ENCODE peak calls at places on chromosomes 3 and 15, in six cellular contexts. One of them, this sample, is unnamed.

GRCh38 chr15:74867562-74868458 is 5.4 kb downstream of the SCAMP2 start:
- DNase-seq in HFF-Myc: no peak
- DNase-seq in endothelial cell: no peak
- DNase-seq in WTC11: no peak
- DNase-seq in IMR-90: no peak
- DNase-seq in foreskin fibroblast: no peak
- DNase-seq in this sample: no peak

GRCh38 chr3:178960191-178960590 is 111.4 kb downstream of the ZMAT3 start:
- DNase-seq in WTC11: no peak
- DNase-seq in IMR-90: peak; percentile 9
- DNase-seq in endothelial cell: no peak
- DNase-seq in foreskin fibroblast: no peak
- DNase-seq in HFF-Myc: peak; percentile 36
- DNase-seq in this sample: no peak

GRCh38 chr3:67692621-67693020 is 38.2 kb upstream of the SUCLG2 start:
- DNase-seq in endothelial cell: no peak
- DNase-seq in IMR-90: no peak
- DNase-seq in WTC11: no peak
- DNase-seq in foreskin fibroblast: no peak
- DNase-seq in HFF-Myc: no peak
- DNase-seq in this sample: no peak

GRCh38 chr15:29430124-29430523 is 160.5 kb upstream of the NSMCE3 start:
- DNase-seq in foreskin fibroblast: no peak
- DNase-seq in WTC11: no peak
- DNase-seq in IMR-90: no peak
- DNase-seq in endothelial cell: no peak
- DNase-seq in HFF-Myc: no peak
- DNase-seq in this sample: no peak

GRCh38 chr15:70250208-70251201 is 152.8 kb upstream of the TLE3 start:
- DNase-seq in IMR-90: no peak
- DNase-seq in WTC11: no peak
- DNase-seq in foreskin fibroblast: no peak
- DNase-seq in endothelial cell: no peak
- DNase-seq in HFF-Myc: no peak
- DNase-seq in this sample: no peak

GRCh38 chr3:11246663-11246970 is 25.6 kb upstream of the ATG7 start:
- DNase-seq in foreskin fibroblast: no peak
- DNase-seq in WTC11: no peak
- DNase-seq in IMR-90: no peak
- DNase-seq in endothelial cell: no peak
- DNase-seq in HFF-Myc: no peak
- DNase-seq in this sample: no peak

GRCh38 chr3:168467085-168467714 is 371.5 kb upstream of the GOLIM4 start:
- DNase-seq in endothelial cell: peak; percentile 35
- DNase-seq in foreskin fibroblast: peak; percentile 10
- DNase-seq in WTC11: no peak
- DNase-seq in IMR-90: peak; percentile 55
- DNase-seq in HFF-Myc: peak; percentile 2
- DNase-seq in this sample: no peak

GRCh38 chr15:70245932-70246622 is 148.4 kb upstream of the TLE3 start:
- DNase-seq in IMR-90: peak; percentile 11
- DNase-seq in foreskin fibroblast: no peak
- DNase-seq in HFF-Myc: no peak
- DNase-seq in WTC11: peak; percentile 8
- DNase-seq in endothelial cell: no peak
- DNase-seq in this sample: no peak

GRCh38 chr3:98012974-98013373 is 22.1 kb downstream of the GABRR3 start:
- DNase-seq in IMR-90: peak; percentile 60
- DNase-seq in HFF-Myc: no peak
- DNase-seq in WTC11: no peak
- DNase-seq in foreskin fibroblast: peak; percentile 28
- DNase-seq in endothelial cell: no peak
- DNase-seq in this sample: no peak

GRCh38 chr3:128067481-128067880 is 15.2 kb downstream of the SEC61A1 start:
- DNase-seq in endothelial cell: no peak
- DNase-seq in IMR-90: no peak
- DNase-seq in WTC11: no peak
- DNase-seq in foreskin fibroblast: no peak
- DNase-seq in HFF-Myc: no peak
- DNase-seq in this sample: no peak

GRCh38 chr3:80733522-80734176 is 965.9 kb upstream of the ROBO1 start:
- DNase-seq in WTC11: no peak
- DNase-seq in foreskin fibroblast: peak; percentile 29
- DNase-seq in endothelial cell: peak; percentile 56
- DNase-seq in HFF-Myc: no peak
- DNase-seq in IMR-90: peak; percentile 46
- DNase-seq in this sample: no peak

GRCh38 chr15:63793046-63793483 is 40.7 kb downstream of the HERC1 start:
- DNase-seq in endothelial cell: no peak
- DNase-seq in IMR-90: no peak
- DNase-seq in foreskin fibroblast: no peak
- DNase-seq in WTC11: no peak
- DNase-seq in HFF-Myc: no peak
- DNase-seq in this sample: no peak

GRCh38 chr3:49930922-49931321 is 1.3 kb upstream of the MON1A start:
- DNase-seq in WTC11: peak; percentile 75
- DNase-seq in IMR-90: no peak
- DNase-seq in foreskin fibroblast: no peak
- DNase-seq in endothelial cell: peak; percentile 30
- DNase-seq in HFF-Myc: no peak
- DNase-seq in this sample: no peak

GRCh38 chr3:28743843-28744242 is 395.2 kb upstream of the AZI2 start:
- DNase-seq in WTC11: no peak
- DNase-seq in IMR-90: no peak
- DNase-seq in foreskin fibroblast: no peak
- DNase-seq in HFF-Myc: no peak
- DNase-seq in endothelial cell: no peak
- DNase-seq in this sample: no peak

GRCh38 chr3:197007953-197008352 is 21.7 kb downstream of the MELTF start:
- DNase-seq in IMR-90: no peak
- DNase-seq in foreskin fibroblast: no peak
- DNase-seq in endothelial cell: no peak
- DNase-seq in HFF-Myc: no peak
- DNase-seq in WTC11: no peak
- DNase-seq in this sample: no peak

GRCh38 chr3:67000006-67000405 is 1.9 kb downstream of the KBTBD8 start:
- DNase-seq in IMR-90: peak; percentile 86
- DNase-seq in HFF-Myc: no peak
- DNase-seq in WTC11: no peak
- DNase-seq in endothelial cell: no peak
- DNase-seq in foreskin fibroblast: peak; percentile 50
- DNase-seq in this sample: no peak

GRCh38 chr15:47363653-47364052 is 353.7 kb upstream of the SEMA6D start:
- DNase-seq in IMR-90: no peak
- DNase-seq in WTC11: no peak
- DNase-seq in foreskin fibroblast: no peak
- DNase-seq in endothelial cell: no peak
- DNase-seq in HFF-Myc: no peak
- DNase-seq in this sample: no peak

GRCh38 chr15:91857772-91858171 is 4.3 kb downstream of the SLCO3A1 start:
- DNase-seq in IMR-90: no peak
- DNase-seq in foreskin fibroblast: no peak
- DNase-seq in endothelial cell: no peak
- DNase-seq in HFF-Myc: no peak
- DNase-seq in WTC11: no peak
- DNase-seq in this sample: no peak

GRCh38 chr15:89551502-89551901 is 23.8 kb upstream of the TICRR start:
- DNase-seq in IMR-90: no peak
- DNase-seq in WTC11: no peak
- DNase-seq in HFF-Myc: no peak
- DNase-seq in endothelial cell: no peak
- DNase-seq in foreskin fibroblast: no peak
- DNase-seq in this sample: no peak

GRCh38 chr15:77572186-77572585 is 60.5 kb downstream of the LINGO1 start:
- DNase-seq in HFF-Myc: no peak
- DNase-seq in foreskin fibroblast: no peak
- DNase-seq in IMR-90: no peak
- DNase-seq in WTC11: no peak
- DNase-seq in endothelial cell: no peak
- DNase-seq in this sample: no peak

GRCh38 chr3:143612541-143612940 is 235.7 kb downstream of the SLC9A9 start:
- DNase-seq in IMR-90: no peak
- DNase-seq in WTC11: no peak
- DNase-seq in endothelial cell: no peak
- DNase-seq in HFF-Myc: no peak
- DNase-seq in foreskin fibroblast: no peak
- DNase-seq in this sample: no peak

GRCh38 chr15:98946301-98947255 is 61.0 kb downstream of the PGPEP1L start:
- DNase-seq in foreskin fibroblast: peak; percentile 56
- DNase-seq in endothelial cell: no peak
- DNase-seq in HFF-Myc: no peak
- DNase-seq in WTC11: no peak
- DNase-seq in IMR-90: peak; percentile 26
- DNase-seq in this sample: no peak

GRCh38 chr3:27714692-27715453 is 7.2 kb downstream of the EOMES start:
- DNase-seq in foreskin fibroblast: no peak
- DNase-seq in endothelial cell: no peak
- DNase-seq in WTC11: peak; percentile 69
- DNase-seq in IMR-90: no peak
- DNase-seq in HFF-Myc: no peak
- DNase-seq in this sample: no peak

GRCh38 chr15:78018445-78018844 is 59.1 kb downstream of the TBC1D2B start:
- DNase-seq in foreskin fibroblast: no peak
- DNase-seq in IMR-90: no peak
- DNase-seq in endothelial cell: no peak
- DNase-seq in WTC11: no peak
- DNase-seq in HFF-Myc: no peak
- DNase-seq in this sample: no peak

GRCh38 chr3:50617096-50617791 is at the start of gene MAPKAPK3:
- DNase-seq in WTC11: no peak
- DNase-seq in endothelial cell: no peak
- DNase-seq in IMR-90: no peak
- DNase-seq in foreskin fibroblast: no peak
- DNase-seq in HFF-Myc: no peak
- DNase-seq in this sample: no peak

GRCh38 chr15:25501828-25502446 is 63.1 kb upstream of the UBE3A start:
- DNase-seq in WTC11: no peak
- DNase-seq in IMR-90: peak; percentile 41
- DNase-seq in foreskin fibroblast: peak; percentile 7
- DNase-seq in HFF-Myc: peak; percentile 20
- DNase-seq in endothelial cell: peak; percentile 22
- DNase-seq in this sample: no peak
- TF ChIP-seq CTCF in WTC11: peak; percentile 71
- TF ChIP-seq CTCF in IMR-90: peak; percentile 57
- TF ChIP-seq CTCF in foreskin fibroblast: peak; percentile 25
- TF ChIP-seq CTCF in HFF-Myc: peak; percentile 38
- TF ChIP-seq CTCF in endothelial cell: peak; percentile 73
- TF ChIP-seq CTCF in this sample: no peak

DNA sequence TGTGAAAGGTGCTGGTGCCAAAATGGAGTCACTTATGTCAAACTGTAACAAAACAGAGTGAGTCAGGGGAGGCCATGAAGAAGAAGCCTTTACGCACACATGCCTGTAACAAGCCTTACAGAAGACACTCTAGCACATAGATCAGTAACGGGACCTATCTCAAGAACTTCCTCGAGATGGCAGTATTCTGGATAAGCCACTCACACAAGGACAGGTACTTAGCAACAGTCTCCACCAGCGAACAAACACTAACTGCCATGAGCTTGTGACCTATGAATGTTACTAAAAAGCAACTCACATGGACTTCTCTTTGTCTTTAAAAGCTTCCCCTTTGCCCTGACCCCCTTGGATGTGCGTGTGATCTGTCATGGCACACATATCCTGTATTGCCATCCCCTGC is 235.1 kb downstream of the CD47 start:
- DNase-seq in WTC11: no peak
- DNase-seq in HFF-Myc: peak; percentile 6
- DNase-seq in IMR-90: peak; percentile 13
- DNase-seq in foreskin fibroblast: no peak
- DNase-seq in endothelial cell: no peak
- DNase-seq in this sample: no peak
- TF ChIP-seq CTCF in WTC11: no peak
- TF ChIP-seq CTCF in HFF-Myc: peak; percentile 5
- TF ChIP-seq CTCF in IMR-90: no peak
- TF ChIP-seq CTCF in foreskin fibroblast: no peak
- TF ChIP-seq CTCF in endothelial cell: no peak
- TF ChIP-seq CTCF in this sample: no peak

GRCh38 chr3:44554626-44555592 is at the start of gene ZKSCAN7:
- DNase-seq in HFF-Myc: no peak
- DNase-seq in endothelial cell: peak; percentile 70
- DNase-seq in WTC11: peak; percentile 77
- DNase-seq in foreskin fibroblast: peak; percentile 44
- DNase-seq in IMR-90: peak; percentile 40
- DNase-seq in this sample: peak; percentile 27
- TF ChIP-seq CTCF in HFF-Myc: no peak
- TF ChIP-seq CTCF in endothelial cell: no peak
- TF ChIP-seq CTCF in WTC11: no peak
- TF ChIP-seq CTCF in foreskin fibroblast: no peak
- TF ChIP-seq CTCF in IMR-90: peak; percentile 15
- TF ChIP-seq CTCF in this sample: no peak

GRCh38 chr3:159929181-159929893 is 59.3 kb upstream of the IL12A start:
- DNase-seq in HFF-Myc: peak; percentile 44
- DNase-seq in endothelial cell: peak; percentile 4
- DNase-seq in foreskin fibroblast: peak; percentile 56
- DNase-seq in WTC11: no peak
- DNase-seq in IMR-90: peak; percentile 87
- DNase-seq in this sample: no peak
- TF ChIP-seq CTCF in HFF-Myc: peak; percentile 51
- TF ChIP-seq CTCF in endothelial cell: no peak
- TF ChIP-seq CTCF in foreskin fibroblast: peak; percentile 73
- TF ChIP-seq CTCF in WTC11: no peak
- TF ChIP-seq CTCF in IMR-90: peak; percentile 67
- TF ChIP-seq CTCF in this sample: no peak

GRCh38 chr3:2166552-2166951 is 67.9 kb downstream of the CNTN4 start:
- DNase-seq in IMR-90: no peak
- DNase-seq in WTC11: no peak
- DNase-seq in foreskin fibroblast: no peak
- DNase-seq in HFF-Myc: no peak
- DNase-seq in endothelial cell: no peak
- DNase-seq in this sample: no peak
- TF ChIP-seq CTCF in IMR-90: no peak
- TF ChIP-seq CTCF in WTC11: no peak
- TF ChIP-seq CTCF in foreskin fibroblast: no peak
- TF ChIP-seq CTCF in HFF-Myc: no peak
- TF ChIP-seq CTCF in endothelial cell: no peak
- TF ChIP-seq CTCF in this sample: no peak

GRCh38 chr3:72887723-72888545 is at the start of gene GXYLT2:
- DNase-seq in WTC11: peak; percentile 72
- DNase-seq in foreskin fibroblast: peak; percentile 63
- DNase-seq in endothelial cell: peak; percentile 58
- DNase-seq in HFF-Myc: no peak
- DNase-seq in IMR-90: peak; percentile 71
- DNase-seq in this sample: no peak
- TF ChIP-seq CTCF in WTC11: no peak
- TF ChIP-seq CTCF in foreskin fibroblast: no peak
- TF ChIP-seq CTCF in endothelial cell: no peak
- TF ChIP-seq CTCF in HFF-Myc: no peak
- TF ChIP-seq CTCF in IMR-90: peak; percentile 12
- TF ChIP-seq CTCF in this sample: no peak

DNA sequence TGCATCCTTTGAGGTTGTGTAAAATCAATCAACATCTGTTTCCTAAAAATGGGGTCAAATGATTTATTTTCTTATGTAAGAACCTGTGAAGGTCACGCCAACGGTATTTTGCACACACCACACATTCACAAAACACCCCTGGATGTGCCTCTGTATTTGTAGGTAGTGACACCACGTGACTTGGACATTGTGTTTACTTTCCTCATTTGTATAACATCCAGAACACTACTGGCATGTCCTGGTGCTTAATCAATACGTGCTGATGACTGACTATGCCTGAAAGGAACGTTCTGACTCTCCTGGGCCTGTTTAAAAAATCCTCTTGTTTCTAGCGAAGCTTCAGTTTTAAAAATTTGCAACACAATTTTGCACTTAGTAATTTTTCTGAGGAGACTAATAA is 3.4 kb upstream of the TAFA4 start:
- DNase-seq in HFF-Myc: no peak
- DNase-seq in IMR-90: no peak
- DNase-seq in foreskin fibroblast: no peak
- DNase-seq in WTC11: no peak
- DNase-seq in endothelial cell: no peak
- DNase-seq in this sample: no peak
- TF ChIP-seq CTCF in HFF-Myc: no peak
- TF ChIP-seq CTCF in IMR-90: no peak
- TF ChIP-seq CTCF in foreskin fibroblast: no peak
- TF ChIP-seq CTCF in WTC11: no peak
- TF ChIP-seq CTCF in endothelial cell: no peak
- TF ChIP-seq CTCF in this sample: no peak